ENCODE peak calls at places on chromosomes 4 and X, in six cellular contexts. Z is cardiac fibroblast; Y is activated naive CD4-positive, alpha-beta T cell; D is NCI-H82; G is LNCaP clone FGC; I is esophagus squamous epithelium. O is an unnamed sample.

GRCh38 chr4:31020363-31020762 is 300.2 kb downstream of the PCDH7 start:
- DNase-seq in Z (no peak), I (no peak), D (no peak), G (no peak), Y (no peak), O (no peak)

GRCh38 chr4:130071746-130072145 is 975.8 kb downstream of the C4orf33 start:
- DNase-seq in D (no peak), I (no peak), G (no peak), Y (no peak), Z (no peak), O (no peak)

GRCh38 chr4:99746443-99746842 is 70.2 kb upstream of the DAPP1 start:
- DNase-seq in Z (no peak), G (no peak), Y (no peak), D (no peak), I (no peak), O (no peak)

GRCh38 chr4:73978886-73979285 is 2.9 kb downstream of the PF4 start:
- DNase-seq in Y (no peak), D (no peak), G (no peak), Z (peak; percentile 92), I (no peak), O (no peak)

GRCh38 chr4:153485374-153485773 is 19.2 kb downstream of the TMEM131L start:
- DNase-seq in Z (no peak), G (peak; percentile 71), D (no peak), I (no peak), Y (no peak), O (no peak)

GRCh38 chrX:12974217-12974796 is 603 bp upstream of the TMSB4X start:
- DNase-seq in G (no peak), D (peak; percentile 48), I (no peak), Z (peak; percentile 83), Y (peak; percentile 3), O (no peak)

GRCh38 chr4:137310156-137310555 is 222.1 kb downstream of the PCDH18 start:
- DNase-seq in Y (no peak), I (no peak), Z (peak; percentile 63), G (no peak), D (no peak), O (no peak)

GRCh38 chrX:53445977-53446376 is 11.8 kb upstream of the HSD17B10 start:
- DNase-seq in Z (peak; percentile 49), D (peak; percentile 67), G (no peak), Y (no peak), I (no peak), O (no peak)

GRCh38 chrX:74178536-74178935 is 125.4 kb upstream of the ZCCHC13 start:
- DNase-seq in Z (no peak), Y (no peak), G (no peak), D (peak; percentile 1), I (no peak), O (no peak)

GRCh38 chr4:2795558-2796260 is 2.8 kb downstream of the SH3BP2 start:
- DNase-seq in Z (no peak), I (no peak), Y (no peak), D (no peak), G (no peak), O (no peak)

GRCh38 chr4:88533937-88534750 is 10.6 kb upstream of the PYURF start:
- DNase-seq in Z (peak; percentile 94), Y (no peak), G (no peak), D (no peak), I (no peak), O (no peak)

GRCh38 chrX:53284684-53285447 is 3.5 kb upstream of the IQSEC2 start:
- DNase-seq in I (no peak), D (peak; percentile 75), Z (peak; percentile 37), Y (no peak), G (no peak), O (no peak)

GRCh38 chr4:167903291-167903721 is 189.0 kb upstream of the ANXA10 start:
- DNase-seq in Z (peak; percentile 86), Y (no peak), D (no peak), G (no peak), I (no peak), O (no peak)

GRCh38 chr4:80173387-80173786 is 23.9 kb upstream of the PRDM8 start:
- DNase-seq in Y (no peak), G (no peak), Z (peak; percentile 91), I (no peak), D (no peak), O (no peak)

GRCh38 chr4:53510316-53510715 is 81.0 kb downstream of the LNX1 start:
- DNase-seq in I (no peak), Y (no peak), Z (no peak), D (no peak), G (no peak), O (no peak)

GRCh38 chrX:73525928-73526690 is 36.9 kb upstream of the CHIC1 start:
- DNase-seq in I (no peak), G (no peak), Z (no peak), D (no peak), Y (no peak), O (no peak)

GRCh38 chr4:118918388-118918787 is 29.7 kb downstream of the SYNPO2 start:
- DNase-seq in I (no peak), D (no peak), G (no peak), Z (peak; percentile 91), Y (no peak), O (no peak)

GRCh38 chr4:4599886-4600285 is 58.0 kb upstream of the STX18 start:
- DNase-seq in D (no peak), Y (no peak), I (no peak), G (no peak), Z (no peak), O (no peak)

GRCh38 chr4:102139132-102139573 is 206.1 kb downstream of the SLC39A8 start:
- DNase-seq in Y (no peak), Z (peak; percentile 96), D (no peak), G (peak; percentile 31), I (no peak), O (no peak)

O was measured in breast epithelium.